ENCODE peak calls at places on chromosomes 1 and 21, in five cellular contexts. F, A, C, M and R are unnamed samples.

GRCh38 chr1:163069142-163069541 is at the start of gene RGS4:
- DNase-seq in A (peak; percentile 34), C (no peak), M (peak; percentile 97), F (no peak), R (peak; percentile 68)

GRCh38 chr1:116033322-116033721 is 57.0 kb downstream of the SLC22A15 start:
- DNase-seq in C (no peak), F (no peak), A (no peak), M (no peak), R (no peak)

GRCh38 chr21:39141502-39141901 is 41.7 kb downstream of the PSMG1 start:
- DNase-seq in M (peak; percentile 20), C (no peak), F (no peak), A (no peak), R (no peak)

GRCh38 chr1:180267761-180268555 is 37.9 kb downstream of the LHX4 start:
- DNase-seq in M (no peak), C (no peak), A (no peak), F (no peak), R (no peak)

GRCh38 chr1:86704972-86705632 is 726 bp downstream of the SH3GLB1 start:
- DNase-seq in C (peak; percentile 43), M (peak; percentile 74), F (peak; percentile 63), A (peak; percentile 65), R (no peak)

GRCh38 chr1:202146993-202147392 is 2.5 kb upstream of the ARL8A start:
- DNase-seq in F (no peak), A (no peak), C (no peak), M (no peak), R (no peak)

GRCh38 chr1:26541816-26542711 is 12.5 kb downstream of the RPS6KA1 start:
- DNase-seq in M (peak; percentile 98), F (peak; percentile 91), A (peak; percentile 67), C (peak; percentile 93), R (no peak)

GRCh38 chr1:201676061-201676644 is 137.2 kb downstream of the NAV1 start:
- DNase-seq in C (no peak), M (peak; percentile 37), A (peak; percentile 41), F (no peak), R (no peak)

GRCh38 chr1:174788981-174789380 is 210.8 kb upstream of the CACYBP start:
- DNase-seq in F (no peak), C (no peak), M (peak; percentile 46), A (no peak), R (no peak)

GRCh38 chr1:207036865-207037264 is 4.3 kb upstream of the C1orf116 start:
- DNase-seq in M (no peak), C (no peak), F (no peak), A (no peak), R (no peak)

GRCh38 chr1:37622131-37622530 is 12.6 kb downstream of the RSPO1 start:
- DNase-seq in F (peak; percentile 51), C (no peak), M (no peak), A (no peak), R (no peak)

GRCh38 chr1:194331758-194332157 is 1145.3 kb upstream of the B3GALT2 start:
- DNase-seq in M (no peak), C (no peak), A (no peak), F (no peak), R (no peak)

GRCh38 chr21:36073181-36073580 is 3.4 kb downstream of the CBR1 start:
- DNase-seq in F (no peak), M (no peak), A (no peak), C (no peak), R (no peak)

GRCh38 chr1:36115200-36115669 is 9.8 kb downstream of the COL8A2 start:
- DNase-seq in A (no peak), F (peak; percentile 39), M (peak; percentile 74), C (no peak), R (no peak)

GRCh38 chr1:25978404-25978803 is 19.5 kb downstream of the PAFAH2 start:
- DNase-seq in C (no peak), M (no peak), F (no peak), A (no peak), R (no peak)

GRCh38 chr1:228148971-228149340 is 774 bp upstream of the GJC2 start:
- DNase-seq in A (peak; percentile 15), C (no peak), M (no peak), F (no peak), R (no peak)

GRCh38 chr1:232897949-232898465 is 52.4 kb upstream of the NTPCR start:
- DNase-seq in M (no peak), F (no peak), C (no peak), A (no peak), R (no peak)

GRCh38 chr1:204258213-204259115 is 44.7 kb upstream of the GOLT1A start:
- DNase-seq in F (peak; percentile 79), C (peak; percentile 28), A (peak; percentile 64), M (peak; percentile 70), R (no peak)

GRCh38 chr1:2258996-2259395 is 30.9 kb downstream of the SKI start:
- DNase-seq in A (no peak), M (no peak), C (peak; percentile 89), F (no peak), R (no peak)

GRCh38 chr1:167829868-167830267 is 84.1 kb downstream of the ADCY10 start:
- DNase-seq in A (no peak), F (no peak), M (peak; percentile 15), C (no peak), R (no peak)

DNA sequence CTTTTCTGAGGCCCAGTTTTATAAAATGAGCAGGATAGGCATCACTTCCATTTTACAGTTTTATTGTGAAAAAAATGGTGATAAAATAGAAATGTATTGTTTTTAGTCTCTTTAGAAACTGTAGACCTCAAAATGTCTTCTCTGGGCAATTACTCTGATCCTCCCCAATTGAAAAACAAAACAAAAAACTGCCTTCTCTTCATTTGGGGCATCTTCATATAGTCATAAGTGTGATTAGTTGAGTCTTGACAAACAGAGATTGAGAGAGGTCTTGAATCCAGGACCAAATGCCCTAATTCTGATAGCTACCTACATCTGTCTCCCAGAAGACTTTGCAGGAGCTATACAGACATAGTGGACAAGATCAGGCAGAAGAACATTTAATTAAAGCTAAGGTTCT is 62.9 kb downstream of the LRRC8C start:
- DNase-seq in M (no peak), F (no peak), A (no peak), C (no peak), R (no peak)
- TF ChIP-seq CTCF in M (no peak), F (no peak), A (no peak), C (no peak), R (no peak)

GRCh38 chr1:32256473-32257226 is 5.6 kb downstream of the LCK start:
- DNase-seq in A (no peak), M (no peak), C (no peak), F (no peak), R (no peak)
- H3K4me3 ChIP-seq in A (peak overlapping the region; percentile 54), M (no peak overlapping the region), C (peak overlapping the region; percentile 7), F (no peak overlapping the region), R (no peak overlapping the region)

GRCh38 chr1:111141803-111142202 is 1.8 kb downstream of the CEPT1 start:
- DNase-seq in M (no peak), F (no peak), A (no peak), C (no peak), R (no peak)

GRCh38 chr1:111141245-111141644 is 1.2 kb downstream of the CEPT1 start:
- DNase-seq in M (no peak), A (no peak), C (no peak), F (no peak), R (no peak)

GRCh38 chr1:111140680-111140967 is 601 bp downstream of the CEPT1 start:
- DNase-seq in A (no peak), M (peak; percentile 56), F (no peak), C (no peak), R (no peak)

GRCh38 chr1:111139234-111139955 is 498 bp downstream of the DRAM2 start:
- DNase-seq in F (peak; percentile 40), M (peak; percentile 69), A (no peak), C (peak; percentile 71), R (peak; percentile 43)

GRCh38 chr1:111139956-111140679 is at the start of the genes CEPT1 and DRAM2:
- DNase-seq in C (peak; percentile 97), A (peak; percentile 89), M (peak; percentile 96), F (peak; percentile 97), R (peak; percentile 68)
- TF ChIP-seq CTCF in C (no peak), A (no peak), M (no peak), F (no peak), R (no peak)

GRCh38 chr1:113592223-113592622 is 167.1 kb downstream of the PHTF1 start:
- DNase-seq in C (no peak), F (no peak), A (no peak), M (no peak), R (no peak)

GRCh38 chr1:113593550-113594288 is 165.6 kb downstream of the PHTF1 start:
- DNase-seq in C (no peak), M (no peak), F (no peak), A (no peak), R (no peak)
- H3K4me3 ChIP-seq in C (no peak overlapping the region), M (no peak overlapping the region), F (no peak overlapping the region), A (no peak overlapping the region), R (no peak overlapping the region)

GRCh38 chr1:92314024-92314423 is 15.2 kb downstream of the RPAP2 start:
- DNase-seq in F (no peak), C (no peak), M (no peak), A (no peak), R (no peak)

GRCh38 chr1:92307980-92308379 is 9.1 kb downstream of the RPAP2 start:
- DNase-seq in F (no peak), C (no peak), M (no peak), A (no peak), R (no peak)

GRCh38 chr1:92306020-92306419 is 7.2 kb downstream of the RPAP2 start:
- DNase-seq in A (no peak), M (no peak), F (no peak), C (no peak), R (no peak)

GRCh38 chr1:92315766-92316413 is 17.0 kb downstream of the RPAP2 start:
- DNase-seq in M (no peak), A (no peak), C (no peak), F (no peak), R (no peak)

GRCh38 chr1:92310185-92310597 is 11.3 kb downstream of the RPAP2 start:
- DNase-seq in F (no peak), C (no peak), M (peak; percentile 54), A (no peak), R (no peak)
- TF ChIP-seq CTCF in F (no peak), C (peak; percentile 35), M (peak; percentile 51), A (peak; percentile 68), R (peak; percentile 67)

GRCh38 chr1:160193091-160193819 is 2.9 kb downstream of the CASQ1 start:
- DNase-seq in M (peak; percentile 90), F (peak; percentile 84), C (peak; percentile 83), A (peak; percentile 86), R (peak; percentile 16)

GRCh38 chr1:160197231-160197630 is 6.9 kb downstream of the CASQ1 start:
- DNase-seq in C (no peak), A (peak; percentile 51), F (no peak), M (no peak), R (no peak)

GRCh38 chr1:160193832-160194736 is 3.7 kb downstream of the CASQ1 start:
- DNase-seq in A (no peak), M (no peak), F (no peak), C (no peak), R (no peak)

GRCh38 chr1:160194737-160195059 is 4.3 kb downstream of the CASQ1 start:
- DNase-seq in A (no peak), M (no peak), F (no peak), C (no peak), R (no peak)

GRCh38 chr1:160196143-160196542 is 5.8 kb downstream of the CASQ1 start:
- DNase-seq in A (no peak), M (no peak), C (no peak), F (no peak), R (no peak)
- H3K4me3 ChIP-seq in A (no peak overlapping the region), M (no peak overlapping the region), C (no peak overlapping the region), F (no peak overlapping the region), R (no peak overlapping the region)

GRCh38 chr1:157580179-157580827 is 17.6 kb downstream of the FCRL4 start:
- DNase-seq in A (no peak), M (peak; percentile 66), C (peak; percentile 40), F (peak; percentile 62), R (peak; percentile 26)
- TF ChIP-seq CTCF in A (peak; percentile 75), M (peak; percentile 73), C (peak; percentile 62), F (peak; percentile 69), R (peak; percentile 81)